ENCODE peak calls at places on chromosomes 1 and 21, in eight cellular contexts. A is pancreas; F is CD8-positive, alpha-beta memory T cell; M is left kidney; J is KBM-7; I is glomerular endothelial cell; O is ELF-1; B is left cardiac atrium. N is an unnamed sample.

GRCh38 chr1:156707486-156708244 is 2.3 kb upstream of the CRABP2 start:
- DNase-seq in A (no peak), F (no peak), M (peak; percentile 85), J (no peak), I (no peak), O (peak; percentile 70), B (no peak), N (no peak)

GRCh38 chr1:44249543-44249942 is 36.3 kb downstream of the DMAP1 start:
- DNase-seq in A (no peak), F (no peak), M (peak; percentile 32), J (no peak), I (no peak), O (no peak), B (peak; percentile 75), N (no peak)

GRCh38 chr1:119372493-119373086 is 4.0 kb downstream of the HAO2 start:
- DNase-seq in A (no peak), F (no peak), M (peak; percentile 90), J (peak; percentile 17), I (no peak), O (peak; percentile 76), B (no peak), N (no peak)

GRCh38 chr1:150809651-150810050 is 1.6 kb upstream of the CTSK start:
- DNase-seq in A (no peak), F (no peak), M (no peak), J (no peak), I (no peak), O (no peak), B (no peak), N (no peak)

GRCh38 chr1:56915960-56916359 is 49.9 kb downstream of the C8B start:
- DNase-seq in A (peak; percentile 90), F (no peak), M (peak; percentile 69), J (no peak), I (no peak), O (no peak), B (no peak), N (no peak)

GRCh38 chr1:12177999-12178441 is 11.2 kb downstream of the TNFRSF1B start:
- DNase-seq in A (no peak), F (peak; percentile 98), M (no peak), J (no peak), I (no peak), O (no peak), B (peak; percentile 89), N (peak; percentile 91)

GRCh38 chr1:65235867-65236805 is 73.2 kb upstream of the DNAJC6 start:
- DNase-seq in A (no peak), F (no peak), M (peak; percentile 79), J (peak; percentile 77), I (no peak), O (peak; percentile 29), B (no peak), N (no peak)

GRCh38 chr1:18410407-18410806 is 70.3 kb upstream of the KLHDC7A start:
- DNase-seq in A (no peak), F (no peak), M (no peak), J (no peak), I (no peak), O (peak; percentile 61), B (no peak), N (no peak)

GRCh38 chr1:27658951-27659496 is 13.0 kb downstream of the IFI6 start:
- DNase-seq in A (no peak), F (peak; percentile 61), M (no peak), J (peak; percentile 29), I (no peak), O (peak; percentile 67), B (no peak), N (no peak)

GRCh38 chr21:16020878-16021277 is 291.1 kb downstream of the USP25 start:
- DNase-seq in A (no peak), F (no peak), M (no peak), J (no peak), I (no peak), O (no peak), B (no peak), N (no peak)

GRCh38 chr1:17574502-17574901 is 35.0 kb downstream of the ARHGEF10L start:
- DNase-seq in A (no peak), F (no peak), M (peak; percentile 67), J (no peak), I (no peak), O (no peak), B (no peak), N (no peak)

GRCh38 chr1:162689745-162690671 is 57.7 kb downstream of the DDR2 start:
- DNase-seq in A (no peak), F (no peak), M (no peak), J (no peak), I (no peak), O (no peak), B (no peak), N (no peak)

GRCh38 chr1:110242062-110242461 is 31.9 kb downstream of the KCNC4 start:
- DNase-seq in A (no peak), F (no peak), M (no peak), J (no peak), I (no peak), O (no peak), B (no peak), N (no peak)

GRCh38 chr1:212147581-212148033 is 112.1 kb downstream of the DTL start:
- DNase-seq in A (peak; percentile 21), F (no peak), M (peak; percentile 60), J (no peak), I (no peak), O (peak; percentile 38), B (no peak), N (no peak)

GRCh38 chr1:211920141-211920572 is 89.6 kb upstream of the LPGAT1 start:
- DNase-seq in A (peak; percentile 14), F (no peak), M (no peak), J (no peak), I (no peak), O (no peak), B (peak; percentile 57), N (no peak)

GRCh38 chr1:63915121-63915520 is 141.3 kb downstream of the ROR1 start:
- DNase-seq in A (no peak), F (no peak), M (peak; percentile 64), J (peak; percentile 9), I (no peak), O (no peak), B (no peak), N (no peak)

GRCh38 chr1:238484121-238484520 is 593.4 kb upstream of the ZP4 start:
- DNase-seq in A (no peak), F (no peak), M (no peak), J (no peak), I (no peak), O (no peak), B (no peak), N (no peak)

GRCh38 chr1:64309468-64309867 is 106.0 kb downstream of the UBE2U start:
- DNase-seq in A (no peak), F (no peak), M (peak; percentile 40), J (no peak), I (no peak), O (peak; percentile 15), B (no peak), N (no peak)

GRCh38 chr1:114024049-114024448 is 44.8 kb downstream of the OLFML3 start:
- DNase-seq in A (no peak), F (no peak), M (peak; percentile 64), J (no peak), I (no peak), O (peak; percentile 74), B (no peak), N (no peak)

GRCh38 chr1:41615316-41615715 is 130.8 kb upstream of the EDN2 start:
- DNase-seq in A (no peak), F (no peak), M (no peak), J (no peak), I (no peak), O (no peak), B (no peak), N (no peak)

GRCh38 chr1:58395355-58395754 is 151.2 kb downstream of the OMA1 start:
- DNase-seq in A (no peak), F (no peak), M (peak; percentile 14), J (peak; percentile 46), I (peak; percentile 36), O (peak; percentile 66), B (no peak), N (no peak)

GRCh38 chr1:178031856-178032320 is 62.0 kb upstream of the RASAL2 start:
- DNase-seq in A (peak; percentile 83), F (no peak), M (peak; percentile 91), J (peak; percentile 87), I (no peak), O (peak; percentile 88), B (peak; percentile 94), N (no peak)

GRCh38 chr1:109186704-109187071 is 27.0 kb upstream of the SARS1 start:
- DNase-seq in A (no peak), F (no peak), M (peak; percentile 66), J (no peak), I (no peak), O (no peak), B (no peak), N (no peak)

GRCh38 chr1:96538001-96538649 is 183.5 kb upstream of the PTBP2 start:
- DNase-seq in A (no peak), F (no peak), M (peak; percentile 17), J (no peak), I (no peak), O (peak; percentile 16), B (no peak), N (no peak)

GRCh38 chr1:95575291-95575690 is 341.3 kb downstream of the RWDD3 start:
- DNase-seq in A (no peak), F (no peak), M (no peak), J (no peak), I (no peak), O (no peak), B (no peak), N (no peak)

GRCh38 chr1:234851450-234852438 is 241.8 kb upstream of the IRF2BP2 start:
- DNase-seq in A (no peak), F (no peak), M (no peak), J (peak; percentile 86), I (no peak), O (peak; percentile 82), B (peak; percentile 51), N (no peak)

GRCh38 chr1:54865238-54866073 is 21.5 kb downstream of the DHCR24 start:
- DNase-seq in A (no peak), F (no peak), M (peak; percentile 45), J (no peak), I (no peak), O (no peak), B (no peak), N (no peak)